ENCODE peak calls at places on chromosome 1, in nine cellular contexts. O is psoas muscle, S is right atrium auricular region, W is HCEC 1CT, V is DND-41, U is upper lobe of right lung, P is CMK, D is astrocyte, H is mesothelial cell of epicardium. Q is an unnamed sample.

GRCh38 chr1:65605621-65606020 is 185.2 kb downstream of the LEPR start:
- DNase-seq in O (no peak), S (no peak), W (no peak), V (no peak), U (no peak), P (no peak), D (no peak), H (no peak), Q (no peak)

GRCh38 chr1:231724876-231725647 is 98.5 kb downstream of the DISC1 start:
- DNase-seq in O (no peak), S (no peak), W (peak; percentile 33), V (peak; percentile 41), U (no peak), P (peak; percentile 38), D (peak; percentile 27), H (no peak), Q (no peak)

GRCh38 chr1:211951856-211952255 is 83.5 kb downstream of the INTS7 start:
- DNase-seq in O (no peak), S (no peak), W (peak; percentile 57), V (no peak), U (no peak), P (no peak), D (peak; percentile 56), H (no peak), Q (no peak)

GRCh38 chr1:58809327-58810040 is 25.6 kb upstream of the JUN start:
- DNase-seq in O (no peak), S (no peak), W (peak; percentile 55), V (no peak), U (peak; percentile 72), P (no peak), D (peak; percentile 80), H (no peak), Q (no peak)

GRCh38 chr1:197399691-197400521 is 131.9 kb downstream of the CRB1 start:
- DNase-seq in O (no peak), S (no peak), W (peak; percentile 58), V (peak; percentile 44), U (no peak), P (peak; percentile 24), D (peak; percentile 44), H (no peak), Q (no peak)

GRCh38 chr1:168234846-168235547 is 9.2 kb downstream of the SFT2D2 start:
- DNase-seq in O (no peak), S (no peak), W (peak; percentile 52), V (peak; percentile 42), U (no peak), P (peak; percentile 43), D (peak; percentile 25), H (no peak), Q (no peak)

GRCh38 chr1:69993787-69994186 is 211.6 kb downstream of the LRRC40 start:
- DNase-seq in O (no peak), S (no peak), W (no peak), V (no peak), U (no peak), P (no peak), D (no peak), H (no peak), Q (no peak)

GRCh38 chr1:228148196-228148861 is 1.4 kb upstream of the GJC2 start:
- DNase-seq in O (no peak), S (no peak), W (no peak), V (no peak), U (no peak), P (no peak), D (no peak), H (no peak), Q (no peak)